ENCODE peak calls at places on chromosomes 6 and 20, in five cellular contexts. T is tibial nerve; I is A549; Z is psoas muscle; B is CD8-positive, alpha-beta memory T cell. Q is an unnamed sample.

GRCh38 chr6:157946865-157947532 is 34.7 kb upstream of the SYNJ2 start:
- DNase-seq in I (no peak), B (no peak), T (no peak), Z (no peak), Q (no peak)

GRCh38 chr6:81766482-81767069 is 14.1 kb upstream of the TENT5A start:
- DNase-seq in I (no peak), T (peak; percentile 81), Z (no peak), B (no peak), Q (no peak)

GRCh38 chr20:10553326-10553984 is 118.3 kb downstream of the SLX4IP start:
- DNase-seq in I (peak; percentile 54), Z (peak; percentile 79), T (peak; percentile 82), B (no peak), Q (no peak)

GRCh38 chr6:111543913-111544435 is 61.0 kb upstream of the REV3L start:
- DNase-seq in B (no peak), Z (no peak), I (no peak), T (no peak), Q (no peak)

GRCh38 chr20:3741846-3742458 is 9.5 kb downstream of the HSPA12B start:
- DNase-seq in Z (no peak), I (no peak), B (peak; percentile 39), T (no peak), Q (no peak)

GRCh38 chr6:168051648-168052047 is 27.4 kb downstream of the FRMD1 start:
- DNase-seq in I (no peak), T (no peak), Z (no peak), B (no peak), Q (no peak)

GRCh38 chr6:85490516-85491248 is 40.8 kb downstream of the NT5E start:
- DNase-seq in B (no peak), T (no peak), I (no peak), Z (no peak), Q (no peak)

GRCh38 chr6:7728855-7729590 is 3.1 kb downstream of the BMP6 start:
- DNase-seq in T (no peak), I (no peak), Z (no peak), B (no peak), Q (no peak)

GRCh38 chr6:23111984-23112383 is 542.6 kb downstream of the HDGFL1 start:
- DNase-seq in Z (no peak), T (no peak), I (no peak), B (no peak), Q (peak; percentile 4)

GRCh38 chr6:12577124-12577845 is 139.3 kb upstream of the PHACTR1 start:
- DNase-seq in B (no peak), Z (no peak), I (no peak), T (no peak), Q (peak; percentile 94)

GRCh38 chr6:42970859-42971612 is 7.9 kb downstream of the PEX6 start:
- DNase-seq in T (no peak), I (no peak), B (no peak), Z (no peak), Q (no peak)

GRCh38 chr20:4645109-4645508 is 76.6 kb upstream of the PRND start:
- DNase-seq in T (no peak), Z (no peak), B (no peak), I (no peak), Q (no peak)

GRCh38 chr6:35496036-35496850 is 636 bp downstream of the TEAD3 start:
- DNase-seq in Z (peak; percentile 72), I (peak; percentile 43), T (no peak), B (peak; percentile 47), Q (no peak)

GRCh38 chr6:159089909-159090308 is 45.1 kb upstream of the TAGAP start:
- DNase-seq in B (no peak), Z (no peak), T (no peak), I (no peak), Q (no peak)

GRCh38 chr6:16318953-16319720 is 80.8 kb downstream of the GMPR start:
- DNase-seq in T (no peak), B (no peak), Z (no peak), I (no peak), Q (no peak)
- H3K4me1 ChIP-seq in T (no peaks in the 10 kb centered on the region), B (peaks cover 67% of the 10 kb centered on the region), Z (peaks cover 63% of the 10 kb centered on the region), I (peaks cover 9% of the 10 kb centered on the region), Q (peaks cover 26% of the 10 kb centered on the region)

DNA sequence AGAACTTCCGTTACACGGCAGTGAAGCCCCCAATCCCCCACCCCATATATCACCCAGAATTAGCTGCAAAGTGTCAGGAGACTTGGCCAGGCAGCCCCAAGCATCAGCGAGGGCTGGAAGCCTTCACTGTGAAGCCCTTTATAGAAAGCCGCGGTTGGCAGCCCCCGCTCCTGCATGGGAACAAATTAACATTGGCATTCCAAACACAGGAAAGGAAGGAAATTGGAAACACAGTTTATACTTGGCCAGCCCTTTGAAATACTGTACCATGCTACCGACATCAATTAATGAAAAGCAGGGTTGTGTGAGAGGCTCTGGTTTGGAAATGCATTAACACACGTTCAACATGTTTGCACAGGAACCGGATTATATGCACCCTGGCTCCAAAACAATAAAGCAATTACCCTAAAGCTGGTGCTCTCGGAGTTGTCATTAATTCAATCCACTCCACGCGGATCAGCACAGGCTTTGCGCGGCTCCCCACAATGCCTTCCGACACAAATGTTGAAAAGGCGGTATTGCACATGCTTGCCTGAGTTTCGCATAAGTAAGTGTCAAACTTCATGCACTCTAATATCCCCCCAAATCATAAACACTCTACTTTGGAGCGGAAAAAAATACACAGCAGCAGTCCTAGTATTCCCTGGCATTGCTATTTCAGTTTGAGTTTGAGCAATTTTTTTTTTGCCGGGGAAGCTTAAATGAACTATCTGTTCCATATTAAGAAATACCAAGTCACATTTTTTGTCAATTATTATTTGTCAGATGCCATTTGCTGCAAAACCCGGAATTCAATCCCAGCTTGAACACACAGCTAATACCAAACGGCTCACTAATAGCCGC is 7.0 kb downstream of the BMP7 start:
- DNase-seq in T (no peak), I (no peak), Z (no peak), B (no peak), Q (no peak)
- H3K27ac ChIP-seq in T (peak overlapping the region; percentile 84), I (no peak overlapping the region), Z (no peak overlapping the region), B (no peak overlapping the region), Q (no peak overlapping the region)

GRCh38 chr6:52787917-52788316 is 15.7 kb downstream of the GSTA1 start:
- DNase-seq in B (no peak), I (no peak), Z (no peak), T (no peak), Q (no peak)
- H3K4me1 ChIP-seq in B (no peaks in the 10 kb centered on the region), I (peaks cover 3% of the 10 kb centered on the region), Z (no peaks in the 10 kb centered on the region), T (no peaks in the 10 kb centered on the region), Q (peaks cover 3% of the 10 kb centered on the region)

DNA sequence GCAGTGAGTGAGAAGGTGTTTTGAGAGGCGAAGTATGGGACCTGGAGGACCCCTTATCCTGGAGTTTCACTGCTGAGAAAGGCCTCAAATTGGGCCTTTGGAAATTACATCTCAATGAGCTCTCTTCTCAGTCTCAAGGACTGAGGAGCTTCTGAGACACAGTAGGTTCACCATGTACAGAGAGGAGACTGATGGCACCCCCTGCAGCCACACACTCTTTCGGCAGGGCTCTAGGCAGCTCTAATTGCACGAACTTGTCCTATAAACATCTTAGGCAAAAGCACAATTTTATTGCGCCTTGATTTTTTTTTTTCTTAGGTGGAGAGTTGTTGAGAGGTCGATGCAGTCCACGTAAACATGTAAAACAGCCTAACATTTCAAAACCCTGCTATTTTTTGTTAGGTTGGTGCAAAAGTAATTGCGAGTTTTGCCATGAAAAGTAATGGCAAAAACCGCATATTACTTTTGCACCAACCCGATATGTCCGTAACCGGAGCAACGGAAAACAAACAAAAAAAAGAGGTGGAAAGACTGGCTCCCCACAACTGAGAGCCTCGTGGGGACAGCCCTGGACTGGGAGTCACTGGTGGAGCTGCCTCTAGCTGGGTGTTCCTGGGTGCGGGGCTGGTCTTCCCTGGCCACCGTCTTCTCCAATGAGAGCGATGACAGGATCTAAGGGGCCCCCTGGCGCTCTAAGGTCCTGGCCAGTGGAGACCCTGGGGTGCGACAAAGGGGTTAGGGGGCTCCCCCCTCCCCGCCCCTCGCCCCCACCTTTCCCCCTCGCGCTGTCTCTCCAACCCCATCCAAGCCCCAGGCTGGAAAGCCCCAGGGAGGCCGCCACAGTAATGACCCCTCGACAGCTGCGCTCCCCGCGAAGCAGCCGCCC is 84.0 kb upstream of the EYA2 start:
- DNase-seq in B (no peak), I (no peak), Z (no peak), T (no peak), Q (no peak)
- H3K27ac ChIP-seq in B (no peak overlapping the region), I (no peak overlapping the region), Z (no peak overlapping the region), T (no peak overlapping the region), Q (no peak overlapping the region)

GRCh38 chr6:166464068-166464410 is 81.3 kb upstream of the MPC1 start:
- DNase-seq in I (no peak), Z (no peak), T (no peak), B (no peak), Q (no peak)
- H3K4me1 ChIP-seq in I (no peaks in the 10 kb centered on the region), Z (no peaks in the 10 kb centered on the region), T (no peaks in the 10 kb centered on the region), B (no peaks in the 10 kb centered on the region), Q (peaks cover 4% of the 10 kb centered on the region)

DNA sequence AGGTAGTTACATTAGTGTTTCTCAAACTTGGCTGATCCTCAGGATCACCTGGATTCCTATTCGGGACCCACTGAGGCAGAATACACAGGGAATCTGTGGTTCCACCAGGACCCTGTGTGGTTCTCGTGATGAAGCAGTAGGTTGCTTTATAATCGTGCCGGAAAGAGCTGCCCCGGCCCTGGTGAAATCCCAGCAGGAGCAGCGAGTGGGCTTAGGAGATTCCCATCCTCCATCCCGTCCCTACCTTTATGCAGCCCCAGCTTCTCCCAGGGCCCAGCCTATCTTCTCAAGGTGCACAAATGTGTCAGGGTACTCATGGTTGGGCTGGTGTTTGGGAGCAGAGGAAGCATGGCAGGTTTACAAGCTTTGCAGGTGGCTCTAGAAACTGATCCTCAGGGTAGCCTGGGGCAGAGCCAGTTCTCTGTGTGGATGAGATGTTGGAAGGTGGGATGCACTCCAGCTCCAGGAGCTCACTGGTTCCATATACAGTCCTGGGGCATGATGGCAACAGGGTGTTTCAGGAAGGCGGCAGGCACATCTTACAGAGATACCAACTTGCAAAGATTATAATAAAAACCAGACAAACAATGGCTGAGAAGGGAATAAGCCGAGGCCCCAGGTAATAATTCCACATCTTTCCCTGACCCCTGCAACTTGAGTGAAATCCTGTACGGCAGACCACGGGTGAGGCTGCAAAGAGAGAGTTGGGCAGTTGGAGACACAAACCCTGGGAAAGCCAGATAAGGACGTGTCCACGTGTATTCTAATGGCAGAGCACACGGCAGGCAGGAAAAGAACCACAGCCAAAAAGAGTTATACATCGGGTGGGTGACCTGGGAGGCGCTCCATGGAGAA is 5.9 kb downstream of the SLC22A1 start:
- DNase-seq in T (no peak), B (no peak), I (no peak), Z (no peak), Q (no peak)
- H3K27ac ChIP-seq in T (no peak overlapping the region), B (no peak overlapping the region), I (no peak overlapping the region), Z (no peak overlapping the region), Q (no peak overlapping the region)

Q was measured in foreskin keratinocyte.